ENCODE peak calls at places on chromosome 6, in five cellular contexts. U, D, J, C and X are unnamed samples.

GRCh38 chr6:13586936-13587542 is 12.6 kb downstream of the SIRT5 start:
- DNase-seq in U (peak; percentile 21), D (no peak), J (no peak), C (no peak), X (no peak)

GRCh38 chr6:106114492-106114891 is 28.4 kb downstream of the PRDM1 start:
- DNase-seq in U (no peak), D (no peak), J (peak; percentile 78), C (no peak), X (no peak)

GRCh38 chr6:170237999-170238740 is 52.7 kb downstream of the DLL1 start:
- DNase-seq in U (no peak), D (no peak), J (no peak), C (no peak), X (no peak)

GRCh38 chr6:147633191-147633590 is 124.7 kb downstream of the SAMD5 start:
- DNase-seq in U (no peak), D (no peak), J (no peak), C (no peak), X (no peak)

GRCh38 chr6:137970368-137970767 is 103.3 kb downstream of the TNFAIP3 start:
- DNase-seq in U (no peak), D (no peak), J (peak; percentile 22), C (no peak), X (no peak)

GRCh38 chr6:131733376-131734016 is 22.7 kb upstream of the CTAGE9 start:
- DNase-seq in U (peak; percentile 67), D (no peak), J (no peak), C (no peak), X (no peak)

GRCh38 chr6:3612341-3613041 is 139.0 kb downstream of the PXDC1 start:
- DNase-seq in U (peak; percentile 90), D (no peak), J (no peak), C (no peak), X (no peak)

GRCh38 chr6:15247750-15248450 is 2.0 kb downstream of the JARID2 start:
- DNase-seq in U (peak; percentile 77), D (peak; percentile 48), J (peak; percentile 50), C (peak; percentile 69), X (peak; percentile 81)

GRCh38 chr6:4914412-4915159 is 89.3 kb downstream of the RPP40 start:
- DNase-seq in U (peak; percentile 28), D (no peak), J (no peak), C (no peak), X (no peak)

GRCh38 chr6:2523061-2523460 is 227.7 kb downstream of the MYLK4 start:
- DNase-seq in U (no peak), D (no peak), J (no peak), C (no peak), X (no peak)

GRCh38 chr6:126475449-126475848 is 135.5 kb downstream of the CENPW start:
- DNase-seq in U (no peak), D (no peak), J (no peak), C (no peak), X (no peak)